ENCODE peak calls at places on chromosomes 11 and 22, in eight cellular contexts. F is A549, D is HCT116, W is SK-N-SH, X is GM23338, L is HepG2, Y is HL-60, O is K562. P is an unnamed sample.

GRCh38 chr22:30056015-30056414 is 24.2 kb upstream of the HORMAD2 start:
- DNase-seq in W (no peak), D (no peak), Y (no peak), O (no peak), L (no peak), X (no peak), F (no peak), P (no peak)

GRCh38 chr11:1668911-1669473 is 28.0 kb upstream of the KRTAP5-6 start:
- DNase-seq in W (peak; percentile 30), O (no peak), L (no peak), D (no peak), F (no peak), Y (no peak), X (no peak), P (no peak)

GRCh38 chr11:66332371-66333219 is 3.6 kb downstream of the RIN1 start:
- DNase-seq in Y (no peak), D (no peak), O (no peak), F (no peak), W (peak; percentile 12), L (no peak), X (no peak), P (no peak)

GRCh38 chr22:44638966-44639739 is 62.9 kb upstream of the PRR5 start:
- DNase-seq in Y (no peak), X (no peak), W (peak; percentile 65), O (no peak), D (no peak), L (no peak), F (no peak), P (no peak)

GRCh38 chr11:26622201-26622600 is 50.1 kb upstream of the MUC15 start:
- DNase-seq in X (no peak), D (no peak), W (no peak), Y (no peak), O (no peak), F (peak; percentile 16), L (no peak), P (no peak)

GRCh38 chr11:76590631-76590950 is 80.0 kb downstream of the LRRC32 start:
- DNase-seq in L (no peak), O (no peak), Y (no peak), X (no peak), D (no peak), F (no peak), W (no peak), P (no peak)

GRCh38 chr22:36026741-36027140 is 1.9 kb downstream of the RBFOX2 start:
- DNase-seq in L (no peak), O (no peak), W (no peak), X (peak; percentile 61), F (no peak), Y (no peak), D (no peak), P (no peak)

GRCh38 chr11:22690891-22691290 is 24.5 kb downstream of the GAS2 start:
- DNase-seq in D (no peak), F (no peak), Y (no peak), X (no peak), L (no peak), W (no peak), O (no peak), P (no peak)

GRCh38 chr22:28741758-28742561 is at the start of the genes CHEK2 and HSCB:
- DNase-seq in D (peak; percentile 97), O (peak; percentile 97), Y (peak; percentile 91), F (peak; percentile 97), W (peak; percentile 94), X (peak; percentile 99), L (peak; percentile 98), P (peak; percentile 89)

DNA sequence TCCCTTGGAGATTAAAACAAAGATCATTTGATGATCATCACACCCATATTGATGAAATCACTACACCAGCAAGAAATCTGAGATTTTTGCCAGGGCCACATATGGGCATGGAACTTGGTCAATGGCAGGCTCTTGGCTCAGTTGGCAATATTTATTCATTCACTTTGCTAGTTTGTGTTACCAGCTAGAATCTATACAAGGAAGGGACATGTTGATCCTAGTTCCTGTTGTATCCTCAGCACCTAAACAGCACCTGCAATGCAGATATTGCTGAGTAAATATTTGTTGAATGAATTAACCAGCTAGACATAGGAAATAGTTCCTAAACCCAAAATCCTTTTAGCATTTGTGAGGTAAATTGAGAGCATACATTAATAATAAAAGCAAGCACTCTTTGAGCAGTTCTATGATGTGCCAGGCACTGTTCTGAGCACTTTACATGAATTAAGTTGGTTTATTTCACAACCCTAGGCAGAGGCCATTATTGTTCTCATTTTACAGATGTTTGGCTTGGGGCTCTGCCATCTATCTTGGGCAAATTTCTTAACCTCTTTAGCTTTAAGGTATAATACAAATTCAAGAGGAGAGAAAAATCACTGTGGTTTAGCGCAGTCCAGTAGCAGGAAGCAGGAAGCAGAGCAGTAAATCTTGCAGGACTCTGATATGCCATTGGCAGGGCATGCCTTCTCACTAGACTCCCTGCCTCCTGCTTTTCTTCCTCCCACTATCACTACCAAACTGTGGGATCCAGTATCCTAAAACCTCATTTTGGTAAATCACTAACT is 1.6 kb downstream of the TRIM68 start:
- DNase-seq in W (no peak), F (no peak), O (no peak), L (no peak), X (no peak), Y (no peak), D (no peak), P (no peak)
- TF ChIP-seq CTCF in W (no peak), F (no peak), O (no peak), L (no peak), X (no peak), Y (no peak), D (no peak), P (no peak)

GRCh38 chr22:20238567-20239062 is 29.5 kb downstream of the RTN4R start:
- DNase-seq in D (peak; percentile 13), W (peak; percentile 89), L (peak; percentile 41), O (peak; percentile 89), Y (no peak), X (peak; percentile 88), F (peak; percentile 48), P (no peak)
- TF ChIP-seq REST in D (no peak), W (no peak), L (no peak), O (peak; percentile 20), Y (no peak), X (no peak), F (no peak), P (no peak)

GRCh38 chr11:127474735-127475134 is 474.2 kb upstream of the KIRREL3 start:
- DNase-seq in O (no peak), W (no peak), D (no peak), X (no peak), L (no peak), Y (no peak), F (no peak), P (no peak)

GRCh38 chr11:127471662-127472061 is 471.1 kb upstream of the KIRREL3 start:
- DNase-seq in O (no peak), W (no peak), L (no peak), X (peak; percentile 40), F (no peak), D (no peak), Y (no peak), P (no peak)

DNA sequence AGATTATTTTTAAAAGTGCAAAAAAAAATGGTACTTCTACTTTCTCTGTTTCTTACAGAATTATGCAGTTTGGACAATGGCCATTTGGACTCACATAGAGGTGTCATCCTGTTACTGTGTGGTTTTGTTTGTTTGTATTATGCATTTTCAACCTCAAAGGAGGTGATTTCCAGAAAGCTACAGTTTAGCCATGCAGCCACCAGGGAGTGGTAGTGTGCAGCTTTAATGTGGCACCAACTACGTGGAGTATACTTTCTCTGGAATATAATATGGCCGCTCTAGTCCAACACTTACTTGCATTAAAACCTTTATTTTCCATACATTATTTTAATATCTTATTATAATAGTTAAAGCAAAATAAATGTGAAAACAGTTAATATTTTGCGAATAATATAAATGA is 469.9 kb upstream of the KIRREL3 start:
- DNase-seq in W (peak; percentile 17), D (no peak), X (peak; percentile 56), F (peak; percentile 5), L (no peak), O (peak; percentile 0), Y (no peak), P (peak; percentile 13)
- TF ChIP-seq CTCF in W (no peak), D (no peak), X (peak; percentile 77), F (no peak), L (no peak), O (no peak), Y (peak; percentile 39), P (peak; percentile 55)

DNA sequence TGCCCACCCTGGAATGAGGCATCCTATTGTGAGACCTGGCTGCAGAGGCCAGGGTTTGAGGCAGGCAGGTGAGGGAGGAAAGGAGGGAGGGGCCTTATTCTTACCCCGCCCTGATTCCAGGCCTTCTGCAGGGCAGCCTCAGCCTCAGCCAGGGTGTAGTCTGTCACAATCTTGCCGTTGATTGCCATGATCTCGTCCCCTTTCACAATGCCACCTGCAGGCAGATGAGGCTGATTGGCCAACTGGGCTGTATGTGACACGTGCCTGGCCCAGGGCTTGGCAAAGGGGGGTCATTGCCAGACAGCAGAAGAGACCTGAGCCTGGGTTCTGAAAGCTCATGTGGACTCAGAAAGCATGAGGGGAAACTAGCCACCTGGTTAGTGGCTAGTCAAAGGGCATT is 21.4 kb upstream of the ABCC8 start:
- DNase-seq in F (no peak), X (peak; percentile 40), D (peak; percentile 38), Y (peak; percentile 59), W (no peak), O (no peak), L (no peak), P (no peak)
- TF ChIP-seq REST in F (no peak), X (no peak), D (no peak), Y (no peak), W (no peak), O (no peak), L (no peak), P (no peak)

GRCh38 chr11:13287026-13287425 is 9.4 kb downstream of the BMAL1 start:
- DNase-seq in X (no peak), F (no peak), O (no peak), L (no peak), Y (no peak), W (no peak), D (no peak), P (no peak)

GRCh38 chr11:13288375-13289029 is 10.9 kb downstream of the BMAL1 start:
- DNase-seq in D (no peak), O (no peak), L (no peak), Y (no peak), F (no peak), X (no peak), W (peak; percentile 30), P (no peak)

GRCh38 chr11:13290221-13290980 is 12.8 kb downstream of the BMAL1 start:
- DNase-seq in L (no peak), F (no peak), Y (no peak), O (no peak), D (no peak), W (no peak), X (no peak), P (no peak)

GRCh38 chr11:13287681-13288080 is 10.1 kb downstream of the BMAL1 start:
- DNase-seq in L (no peak), X (no peak), O (no peak), D (no peak), F (no peak), W (no peak), Y (no peak), P (peak; percentile 47)

DNA sequence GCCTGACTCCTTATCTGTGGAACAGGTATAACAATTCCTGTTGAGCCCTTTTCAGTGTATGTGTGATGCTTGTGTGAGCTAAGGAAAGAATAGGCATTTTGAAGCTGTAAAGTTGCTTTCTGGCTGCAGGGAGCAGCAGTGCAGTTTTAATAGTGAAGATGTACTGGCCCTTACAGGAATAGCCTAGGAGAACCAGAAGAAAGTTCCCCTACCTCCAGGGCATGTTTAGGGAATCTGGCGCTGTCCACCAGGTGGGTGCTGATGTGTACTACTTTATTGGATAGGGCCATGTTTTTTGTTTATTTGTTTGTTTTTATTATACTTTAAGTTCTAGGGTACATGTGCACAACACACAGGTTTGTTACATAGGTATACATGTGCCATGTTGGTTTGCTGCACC is 11.5 kb downstream of the BMAL1 start:
- DNase-seq in Y (no peak), L (no peak), W (peak; percentile 38), F (peak; percentile 41), D (no peak), X (peak; percentile 64), O (no peak), P (no peak)
- TF ChIP-seq CTCF in Y (no peak), L (no peak), W (peak; percentile 33), F (peak; percentile 6), D (no peak), X (no peak), O (no peak), P (peak; percentile 27)